ENCODE peak calls at places on chromosomes 11 and 22, in nine cellular contexts. D is RPMI7951, Z is heart left ventricle, I is NCI-H1417, Q is NCI-H2171 treated with DMSO at 0.1 percent for 48 hours, X is caudate nucleus, H is NCI-H1930, C is EH, L is H54. S is an unnamed sample.

GRCh38 chr22:21837184-21837979 is 30.1 kb downstream of the MAPK1 start:
- DNase-seq in H (no peak), L (peak), C (peak), X (no peak), Q (no peak), Z (no peak), D (peak), I (no peak), S (peak)

GRCh38 chr22:49011769-49012598 is 815.7 kb downstream of the BRD1 start:
- DNase-seq in X (no peak), L (no peak), D (no peak), Q (no peak), Z (no peak), I (no peak), C (no peak), H (no peak), S (no peak)

GRCh38 chr22:26673485-26673884 is 16.1 kb downstream of the MIAT start:
- DNase-seq in I (no peak), L (no peak), Q (no peak), D (no peak), H (no peak), C (peak), Z (no peak), X (no peak), S (peak)

GRCh38 chr11:69887841-69888670 is 68.8 kb upstream of the FGF3 start:
- DNase-seq in X (no peak), I (no peak), Q (no peak), D (no peak), L (no peak), C (no peak), H (no peak), Z (no peak), S (no peak)

GRCh38 chr11:14364322-14364721 is 5.3 kb upstream of the RRAS2 start:
- DNase-seq in H (no peak), D (no peak), C (peak), X (no peak), I (peak), L (no peak), Q (no peak), Z (no peak), S (no peak)

GRCh38 chr22:19955241-19956128 is 13.9 kb upstream of the TXNRD2 start:
- DNase-seq in Q (peak), C (no peak), D (no peak), Z (peak), I (no peak), L (no peak), H (no peak), X (no peak), S (no peak)

GRCh38 chr22:30891781-30892180 is 76.8 kb downstream of the MORC2 start:
- DNase-seq in Z (peak), D (no peak), H (no peak), Q (no peak), L (no peak), C (no peak), I (no peak), X (no peak), S (no peak)

GRCh38 chr11:86245369-86246292 is 1.1 kb downstream of the EED start:
- DNase-seq in D (peak), Q (peak), I (no peak), C (peak), Z (no peak), H (no peak), L (peak), X (no peak), S (peak)

GRCh38 chr11:45457649-45458048 is 171.5 kb upstream of the SYT13 start:
- DNase-seq in I (no peak), L (no peak), H (no peak), Q (no peak), Z (no peak), D (peak), C (peak), X (no peak), S (peak)

GRCh38 chr11:86978756-86979608 is 23.8 kb upstream of the FZD4 start:
- DNase-seq in D (peak), I (peak), H (no peak), L (no peak), Q (peak), X (no peak), C (peak), Z (no peak), S (peak)

GRCh38 chr22:38108561-38109319 is 1.7 kb downstream of the BAIAP2L2 start:
- DNase-seq in Q (no peak), Z (no peak), H (no peak), D (no peak), X (no peak), I (no peak), C (no peak), L (no peak), S (no peak)

GRCh38 chr11:116840224-116840745 is 2.9 kb upstream of the APOA1 start:
- DNase-seq in H (no peak), L (no peak), Z (no peak), Q (no peak), X (no peak), I (no peak), C (peak), D (no peak), S (peak)

GRCh38 chr11:86688398-86689179 is 16.2 kb upstream of the ME3 start:
- DNase-seq in I (no peak), H (no peak), L (no peak), Q (no peak), Z (no peak), C (peak), X (no peak), D (peak), S (peak)

GRCh38 chr11:22476589-22476988 is 138.4 kb downstream of the SLC17A6 start:
- DNase-seq in L (no peak), Z (no peak), C (no peak), D (no peak), H (no peak), Q (no peak), X (no peak), I (no peak), S (no peak)

GRCh38 chr11:67687986-67688385 is 13.6 kb upstream of the ALDH3B2 start:
- DNase-seq in X (no peak), H (no peak), D (no peak), C (no peak), I (no peak), L (no peak), Q (no peak), Z (no peak), S (no peak)

GRCh38 chr11:15670520-15671070 is 555.9 kb downstream of the INSC start:
- DNase-seq in D (no peak), Q (no peak), L (no peak), Z (no peak), C (peak), X (no peak), I (no peak), H (no peak), S (peak)

GRCh38 chr11:133122260-133122659 is 410.0 kb downstream of the OPCML start:
- DNase-seq in C (no peak), H (no peak), X (no peak), L (no peak), I (no peak), D (no peak), Q (no peak), Z (no peak), S (no peak)

GRCh38 chr11:8256271-8257002 is 7.2 kb downstream of the LMO1 start:
- DNase-seq in I (no peak), L (no peak), X (no peak), Z (no peak), H (no peak), D (no peak), Q (no peak), C (no peak), S (no peak)

GRCh38 chr11:110077866-110078325 is 15.3 kb upstream of the ZC3H12C start:
- DNase-seq in I (no peak), X (no peak), H (no peak), L (no peak), C (peak), Q (no peak), Z (no peak), D (peak), S (peak)

GRCh38 chr11:129410561-129410960 is 34.9 kb downstream of the BARX2 start:
- DNase-seq in I (no peak), Q (no peak), D (peak), L (no peak), Z (no peak), X (no peak), H (no peak), C (no peak), S (no peak)

GRCh38 chr22:41215409-41215808 is 10.3 kb downstream of the L3MBTL2 start:
- DNase-seq in I (no peak), L (no peak), X (no peak), D (no peak), Z (no peak), H (no peak), C (no peak), Q (no peak), S (no peak)

GRCh38 chr11:123202155-123202714 is 7.2 kb upstream of the CLMP start:
- DNase-seq in Q (no peak), H (no peak), Z (peak), X (no peak), L (no peak), I (no peak), C (peak), D (peak), S (no peak)

GRCh38 chr11:65540290-65541092 is 15.6 kb downstream of the SCYL1 start:
- DNase-seq in Q (peak), C (peak), I (peak), X (peak), L (peak), Z (peak), D (peak), H (peak), S (peak)

GRCh38 chr11:36231300-36231699 is 57.9 kb downstream of the COMMD9 start:
- DNase-seq in Z (no peak), C (peak), L (peak), Q (no peak), I (no peak), H (no peak), D (peak), X (no peak), S (peak)

GRCh38 chr11:117992136-117992535 is 5.9 kb downstream of the IL10RA start:
- DNase-seq in D (no peak), X (no peak), Q (no peak), Z (no peak), C (no peak), H (no peak), L (no peak), I (no peak), S (no peak)

GRCh38 chr22:26707581-26707980 is 50.2 kb downstream of the MIAT start:
- DNase-seq in H (no peak), X (no peak), L (no peak), C (no peak), Z (no peak), I (no peak), D (no peak), Q (no peak), S (no peak)

GRCh38 chr11:116454951-116455350 is 317.8 kb downstream of the BUD13 start:
- DNase-seq in C (no peak), X (no peak), Z (no peak), H (no peak), L (no peak), Q (no peak), I (no peak), D (no peak), S (no peak)

GRCh38 chr11:78313181-78313788 is 104.3 kb downstream of the GAB2 start:
- DNase-seq in I (no peak), D (peak), X (peak), C (peak), Z (no peak), H (no peak), L (peak), Q (no peak), S (peak)

S was measured in EL.